ENCODE peak calls at places on chromosomes 6 and 20, in four cellular contexts. B, U, X and A are unnamed samples.

GRCh38 chr20:50224553-50225255 is 34.1 kb downstream of the CEBPB start:
- DNase-seq in B (no peak), U (no peak), X (no peak), A (peak)

GRCh38 chr6:80607814-80608391 is 501.4 kb downstream of the BCKDHB start:
- DNase-seq in B (no peak), U (no peak), X (no peak), A (no peak)

GRCh38 chr20:47352332-47353223 is 3.9 kb downstream of the ZMYND8 start:
- DNase-seq in B (no peak), U (no peak), X (no peak), A (no peak)

GRCh38 chr6:72709436-72709835 is 87.6 kb downstream of the KCNQ5 start:
- DNase-seq in B (no peak), U (no peak), X (no peak), A (no peak)

GRCh38 chr6:6923605-6924004 is 184.2 kb upstream of the RREB1 start:
- DNase-seq in B (no peak), U (no peak), X (no peak), A (no peak)

GRCh38 chr6:79186564-79186963 is 47.9 kb downstream of the HMGN3 start:
- DNase-seq in B (no peak), U (no peak), X (peak), A (no peak)

GRCh38 chr6:20310185-20310584 is 91.5 kb upstream of the E2F3 start:
- DNase-seq in B (no peak), U (no peak), X (no peak), A (no peak)

GRCh38 chr20:44017905-44018683 is 103.4 kb downstream of the TOX2 start:
- DNase-seq in B (peak), U (no peak), X (no peak), A (no peak)

GRCh38 chr6:112951829-112952228 is 604.7 kb downstream of the RFPL4B start:
- DNase-seq in B (no peak), U (no peak), X (no peak), A (peak)

GRCh38 chr6:101597711-101598110 is 204.2 kb downstream of the GRIK2 start:
- DNase-seq in B (no peak), U (no peak), X (no peak), A (no peak)

GRCh38 chr20:34445177-34446065 is 70.8 kb upstream of the DYNLRB1 start:
- DNase-seq in B (no peak), U (no peak), X (no peak), A (no peak)

GRCh38 chr6:169158182-169158573 is 95.5 kb downstream of the THBS2 start:
- DNase-seq in B (no peak), U (no peak), X (no peak), A (peak)
- TF ChIP-seq RNF2 in B (no peak), U (no peak), X (no peak), A (no peak)

GRCh38 chr20:4817230-4817671 is 95.5 kb downstream of the PRND start:
- DNase-seq in B (peak), U (no peak), X (peak), A (peak)
- TF ChIP-seq RNF2 in B (no peak), U (no peak), X (no peak), A (no peak)

GRCh38 chr20:55977723-55978481 is 27.4 kb downstream of the CBLN4 start:
- DNase-seq in B (no peak), U (no peak), X (no peak), A (no peak)
- TF ChIP-seq RNF2 in B (no peak), U (no peak), X (no peak), A (no peak)

DNA sequence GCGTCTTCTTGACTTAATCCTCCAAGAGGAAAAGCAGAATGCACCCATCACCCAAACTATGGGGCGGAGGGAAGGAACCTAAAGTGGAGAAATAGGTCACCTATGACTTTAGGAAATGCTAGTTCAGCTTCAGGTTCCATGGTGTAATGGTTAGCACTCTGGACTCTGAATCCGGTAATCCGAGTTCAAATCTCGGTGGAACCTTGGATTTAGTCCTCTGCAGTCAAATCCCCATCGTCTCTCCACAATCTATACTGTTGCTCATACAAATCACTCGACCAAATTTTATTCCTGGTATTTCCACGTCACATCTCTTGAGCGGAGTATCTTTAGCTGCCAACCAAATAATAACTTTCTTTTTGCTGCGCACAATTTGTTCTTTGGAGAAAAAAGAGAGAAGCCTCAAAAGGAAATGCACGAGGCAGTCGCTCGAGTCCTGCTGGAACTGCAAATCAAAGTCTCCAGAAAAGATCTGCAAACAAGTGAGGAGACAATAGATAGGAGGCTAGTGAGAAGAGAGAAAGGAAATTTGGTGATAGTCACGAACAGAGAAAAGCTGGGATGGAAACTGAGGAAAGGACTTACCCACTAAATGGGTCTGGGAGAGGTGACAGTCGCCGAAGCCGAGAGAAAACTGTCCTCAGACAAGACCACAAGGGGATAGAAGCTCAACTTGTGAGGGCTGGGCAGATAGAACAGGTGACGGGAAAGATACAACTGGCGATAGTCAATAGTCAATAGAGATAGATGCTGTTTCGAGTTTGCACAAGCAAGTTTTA is 16.6 kb downstream of the POM121L2 start:
- DNase-seq in B (no peak), U (peak), X (peak), A (peak)
- TF ChIP-seq RNF2 in B (no peak), U (no peak), X (no peak), A (no peak)

GRCh38 chr20:48921883-48922867 is 664 bp downstream of the ARFGEF2 start:
- DNase-seq in B (peak), U (no peak), X (peak), A (peak)
- TF ChIP-seq RNF2 in B (no peak), U (no peak), X (no peak), A (no peak)

GRCh38 chr6:90368601-90369000 is 72.0 kb upstream of the BACH2 start:
- DNase-seq in B (no peak), U (no peak), X (no peak), A (no peak)
- TF ChIP-seq RNF2 in B (no peak), U (no peak), X (no peak), A (no peak)

GRCh38 chr6:31122803-31123706 is 2.8 kb upstream of the CDSN start:
- DNase-seq in B (peak), U (no peak), X (peak), A (peak)
- TF ChIP-seq RNF2 in B (no peak), U (no peak), X (no peak), A (no peak)

DNA sequence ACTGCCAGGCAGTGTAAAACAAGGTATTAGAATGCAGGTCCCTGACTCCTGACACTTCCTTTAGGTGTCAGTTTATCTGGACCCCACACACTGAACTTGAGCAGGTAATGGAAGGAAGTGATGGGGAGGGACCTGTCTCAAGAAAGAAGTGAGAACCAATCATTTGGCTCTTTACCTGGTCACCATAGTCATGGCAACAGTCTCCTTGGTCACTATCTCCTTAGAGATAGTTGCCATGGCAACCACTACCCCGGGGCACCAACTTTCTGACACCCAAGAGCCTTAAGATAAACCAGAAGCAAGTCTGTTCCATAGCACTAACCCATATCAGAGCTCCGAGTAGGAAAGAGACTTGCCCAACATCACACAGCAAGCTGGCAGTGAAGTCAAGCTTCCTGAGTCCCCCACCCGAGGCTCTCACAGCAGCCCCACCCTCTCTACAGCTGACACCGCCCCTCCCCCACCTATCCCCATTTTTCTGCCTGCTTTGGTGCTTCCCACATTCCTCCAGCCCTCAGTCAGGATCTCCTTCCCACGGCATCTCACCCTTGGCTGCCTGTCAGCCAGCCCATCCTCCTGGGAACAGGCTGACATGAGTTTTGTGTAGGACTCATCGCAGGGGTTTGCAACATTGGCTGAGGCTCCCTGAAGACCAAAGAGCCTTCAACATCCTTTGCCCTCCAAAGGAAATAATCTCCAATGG is 16.3 kb upstream of the HM13 start:
- DNase-seq in B (no peak), U (no peak), X (no peak), A (peak)
- TF ChIP-seq RNF2 in B (no peak), U (no peak), X (no peak), A (peak)

DNA sequence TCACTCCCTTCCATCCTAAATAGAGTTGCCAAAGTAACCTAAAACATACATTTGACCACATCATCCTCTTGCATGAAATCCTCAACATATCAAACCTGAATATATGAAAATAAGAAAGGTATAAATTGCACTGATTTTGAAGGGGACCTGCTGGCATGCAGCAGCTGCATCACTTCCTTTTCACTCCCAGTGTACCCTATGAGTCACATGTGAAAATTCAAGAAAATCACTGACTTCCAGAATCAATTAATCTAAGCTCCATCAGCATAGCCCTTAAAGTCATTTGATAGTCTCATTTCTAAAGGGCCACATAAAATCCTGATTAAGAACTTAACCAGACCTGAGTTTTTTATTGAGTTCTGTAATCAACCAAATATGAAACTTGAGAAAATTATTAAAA is 24.3 kb downstream of the SNX14 start:
- DNase-seq in B (no peak), U (no peak), X (no peak), A (no peak)
- TF ChIP-seq RNF2 in B (no peak), U (no peak), X (no peak), A (no peak)